ENCODE peak calls at places on chromosomes 7 and 10, in five cellular contexts. R is dorsolateral prefrontal cortex, G is AG10803, K is kidney, F is PC-3. D is an unnamed sample.

GRCh38 chr10:96618648-96619047 is 31.8 kb upstream of the TM9SF3 start:
- DNase-seq in R (no peak), G (peak), K (no peak), F (no peak), D (peak)

GRCh38 chr7:945556-946255 is 8.8 kb downstream of the ADAP1 start:
- DNase-seq in R (peak), G (no peak), K (peak), F (peak), D (no peak)

GRCh38 chr10:35635576-35635975 is 6.5 kb downstream of the FZD8 start:
- DNase-seq in R (no peak), G (peak), K (no peak), F (peak), D (peak)

GRCh38 chr7:136179154-136179553 is 202.0 kb upstream of the MTPN start:
- DNase-seq in R (no peak), G (no peak), K (no peak), F (no peak), D (no peak)

GRCh38 chr7:50416509-50417299 is 33.4 kb downstream of the FIGNL1 start:
- DNase-seq in R (no peak), G (no peak), K (no peak), F (no peak), D (no peak)

GRCh38 chr7:105055084-105055483 is 41.1 kb downstream of the KMT2E start:
- DNase-seq in R (no peak), G (no peak), K (no peak), F (no peak), D (no peak)

GRCh38 chr7:19284136-19284535 is 138.9 kb upstream of the FERD3L start:
- DNase-seq in R (no peak), G (no peak), K (no peak), F (peak), D (no peak)

GRCh38 chr10:132836248-132836831 is 50.4 kb upstream of the NKX6-2 start:
- DNase-seq in R (peak), G (no peak), K (peak), F (peak), D (no peak)

GRCh38 chr10:35643151-35643975 is 1.3 kb upstream of the FZD8 start:
- DNase-seq in R (peak), G (peak), K (peak), F (peak), D (peak)

GRCh38 chr7:108203433-108204002 is 73.4 kb upstream of the LAMB4 start:
- DNase-seq in R (no peak), G (no peak), K (no peak), F (no peak), D (no peak)

GRCh38 chr7:89312561-89312960 is 517.0 kb upstream of the TEX47 start:
- DNase-seq in R (no peak), G (no peak), K (no peak), F (no peak), D (no peak)

GRCh38 chr10:59337254-59337653 is 25.1 kb downstream of the FAM13C start:
- DNase-seq in R (no peak), G (peak), K (no peak), F (no peak), D (peak)

GRCh38 chr10:71818674-71819260 is 32.3 kb downstream of the PSAP start:
- DNase-seq in R (no peak), G (no peak), K (no peak), F (no peak), D (no peak)

GRCh38 chr7:12069757-12070156 is 141.3 kb upstream of the TMEM106B start:
- DNase-seq in R (no peak), G (no peak), K (no peak), F (peak), D (no peak)

DNA sequence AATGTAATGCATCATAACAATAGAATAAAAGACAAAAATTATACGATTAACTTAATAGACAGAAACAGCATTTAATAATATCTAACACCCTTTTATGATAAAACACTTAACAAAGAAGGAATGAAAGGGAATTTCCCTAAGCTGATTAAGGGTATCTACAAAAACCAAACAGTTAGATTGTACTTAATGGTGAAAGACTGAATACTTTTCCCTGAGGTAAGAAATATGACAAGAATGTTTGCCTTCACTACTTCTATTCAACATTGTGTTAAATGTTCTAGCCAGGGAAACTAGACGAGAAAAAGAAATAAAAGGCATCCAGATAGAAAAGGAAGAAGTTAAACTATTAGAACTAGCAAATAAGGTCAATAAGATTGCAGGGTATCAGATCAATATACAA is 276.9 kb downstream of the BAMBI start:
- DNase-seq in R (no peak), G (no peak), K (no peak), F (no peak), D (peak)
- TF ChIP-seq CTCF in R (no peak), G (no peak), K (no peak), F (no peak), D (no peak)

GRCh38 chr7:92609921-92610518 is 19.8 kb upstream of the FAM133B start:
- DNase-seq in R (no peak), G (peak), K (no peak), F (peak), D (peak)
- H3K4me3 ChIP-seq in R (no peak), G (no peak), K (no peak), F (no peak), D (no peak)

GRCh38 chr7:39937366-39938153 is 12.5 kb upstream of the CDK13 start:
- DNase-seq in R (no peak), G (no peak), K (no peak), F (no peak), D (no peak)

GRCh38 chr7:39936786-39937185 is 13.3 kb upstream of the CDK13 start:
- DNase-seq in R (no peak), G (no peak), K (no peak), F (no peak), D (no peak)

GRCh38 chr7:39934132-39934531 is 15.9 kb upstream of the CDK13 start:
- DNase-seq in R (no peak), G (no peak), K (no peak), F (no peak), D (no peak)
- TF ChIP-seq CTCF in R (no peak), G (no peak), K (no peak), F (no peak), D (no peak)

DNA sequence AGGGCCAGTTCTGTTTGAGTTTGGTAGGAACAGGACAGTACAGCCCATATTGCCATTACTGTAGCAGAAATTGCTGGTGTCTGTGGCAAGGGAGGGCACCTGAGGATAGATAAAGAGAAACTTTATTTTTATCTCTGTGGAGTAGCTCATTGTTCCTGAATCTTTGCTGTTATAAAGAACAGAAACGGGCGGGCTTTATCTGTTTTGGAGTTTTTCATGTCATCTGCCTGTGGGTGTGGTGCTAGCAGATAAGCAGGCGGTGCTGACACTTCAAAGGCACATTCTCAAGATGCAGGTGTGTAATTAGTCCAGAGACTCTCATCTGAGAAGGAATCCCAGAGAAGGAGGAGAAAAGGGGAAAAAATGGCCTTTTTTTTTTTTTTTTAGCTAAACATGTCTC is 11.5 kb downstream of the ZNF273 start:
- DNase-seq in R (no peak), G (no peak), K (no peak), F (no peak), D (no peak)
- H3K4me3 ChIP-seq in R (no peak), G (no peak), K (no peak), F (no peak), D (no peak)